ENCODE peak calls at places on chromosomes 12 and 14, in four cellular contexts. Z is H9, D is IMR-90, A is mesenchymal stem cell. X is an unnamed sample.

GRCh38 chr12:21527451-21528180 is 1.5 kb downstream of the SPX start:
- DNase-seq in Z (peak; percentile 84), D (peak; percentile 18), A (peak; percentile 62), X (peak; percentile 20)

GRCh38 chr14:44771495-44771894 is 190.3 kb downstream of the KLHL28 start:
- DNase-seq in Z (no peak), D (no peak), A (no peak), X (peak; percentile 89)

GRCh38 chr12:82361461-82361915 is 3.2 kb downstream of the METTL25 start:
- DNase-seq in Z (peak; percentile 42), D (no peak), A (no peak), X (no peak)

GRCh38 chr12:5861426-5861825 is 83.6 kb downstream of the ANO2 start:
- DNase-seq in Z (no peak), D (no peak), A (no peak), X (no peak)

GRCh38 chr12:94603434-94604068 is 46.8 kb downstream of the TMCC3 start:
- DNase-seq in Z (no peak), D (no peak), A (no peak), X (peak; percentile 18)

GRCh38 chr14:30375280-30375892 is 183.6 kb upstream of the G2E3 start:
- DNase-seq in Z (peak; percentile 70), D (peak; percentile 47), A (peak; percentile 49), X (peak; percentile 75)

GRCh38 chr12:54521291-54522062 is 23.9 kb downstream of the NCKAP1L start:
- DNase-seq in Z (no peak), D (no peak), A (no peak), X (no peak)

GRCh38 chr12:10182662-10183061 is 3.8 kb downstream of the TMEM52B start:
- DNase-seq in Z (no peak), D (peak; percentile 92), A (peak; percentile 96), X (peak; percentile 60)

GRCh38 chr12:46664771-46665287 is 161.0 kb downstream of the SLC38A4 start:
- DNase-seq in Z (no peak), D (peak; percentile 96), A (peak; percentile 92), X (peak; percentile 34)

GRCh38 chr12:59861635-59862034 is 265.8 kb downstream of the SLC16A7 start:
- DNase-seq in Z (no peak), D (peak; percentile 28), A (no peak), X (no peak)

GRCh38 chr14:22918519-22918808 is 485 bp downstream of the RBM23 start:
- DNase-seq in Z (no peak), D (no peak), A (no peak), X (no peak)

GRCh38 chr14:24673534-24674203 is 39.7 kb upstream of the GZMB start:
- DNase-seq in Z (no peak), D (no peak), A (no peak), X (no peak)

GRCh38 chr12:52701281-52701680 is 2.0 kb downstream of the KRT77 start:
- DNase-seq in Z (no peak), D (no peak), A (no peak), X (no peak)

GRCh38 chr14:67221248-67221981 is 19.8 kb upstream of the PALS1 start:
- DNase-seq in Z (no peak), D (peak; percentile 80), A (peak; percentile 24), X (peak; percentile 91)

GRCh38 chr14:101716956-101717662 is 44.4 kb upstream of the PPP2R5C start:
- DNase-seq in Z (no peak), D (no peak), A (peak; percentile 49), X (no peak)

GRCh38 chr12:26810330-26810729 is 22.7 kb downstream of the ITPR2 start:
- DNase-seq in Z (peak; percentile 53), D (peak; percentile 87), A (peak; percentile 66), X (peak; percentile 72)

GRCh38 chr12:45725631-45726593 is 3.6 kb upstream of the ARID2 start:
- DNase-seq in Z (no peak), D (peak; percentile 51), A (peak; percentile 68), X (peak; percentile 10)

GRCh38 chr14:98210045-98210678 is 1061.8 kb downstream of the BCL11B start:
- DNase-seq in Z (no peak), D (no peak), A (no peak), X (no peak)

GRCh38 chr12:39272934-39273770 is 169.8 kb downstream of the KIF21A start:
- DNase-seq in Z (no peak), D (peak; percentile 3), A (peak; percentile 72), X (peak; percentile 28)

GRCh38 chr12:31235868-31236395 is 90.0 kb downstream of the SINHCAF start:
- DNase-seq in Z (no peak), D (no peak), A (no peak), X (no peak)

GRCh38 chr14:90140956-90141316 is 79.1 kb downstream of the KCNK13 start:
- DNase-seq in Z (no peak), D (peak; percentile 71), A (peak; percentile 14), X (no peak)

GRCh38 chr12:75960086-75960910 is 71.3 kb downstream of the PHLDA1 start:
- DNase-seq in Z (peak; percentile 95), D (peak; percentile 18), A (no peak), X (no peak)

GRCh38 chr14:33631021-33631420 is 319.9 kb downstream of the EGLN3 start:
- DNase-seq in Z (no peak), D (no peak), A (no peak), X (peak; percentile 83)

GRCh38 chr12:90045559-90045958 is 336.9 kb upstream of the ATP2B1 start:
- DNase-seq in Z (no peak), D (no peak), A (no peak), X (no peak)

GRCh38 chr14:102606296-102606695 is 13.8 kb downstream of the RCOR1 start:
- DNase-seq in Z (no peak), D (no peak), A (no peak), X (no peak)

GRCh38 chr12:6197996-6198395 is 2.2 kb upstream of the CD9 start:
- DNase-seq in Z (peak; percentile 70), D (no peak), A (no peak), X (peak; percentile 51)

GRCh38 chr12:70227911-70228310 is 15.3 kb upstream of the CNOT2 start:
- DNase-seq in Z (no peak), D (no peak), A (no peak), X (no peak)

GRCh38 chr12:24039113-24039525 is 89.6 kb upstream of the SOX5 start:
- DNase-seq in Z (no peak), D (peak; percentile 97), A (peak; percentile 95), X (no peak)

GRCh38 chr12:87405918-87406317 is 623.3 kb downstream of the C12orf50 start:
- DNase-seq in Z (no peak), D (no peak), A (no peak), X (no peak)

GRCh38 chr14:90288646-90289355 is 32.4 kb downstream of the PSMC1 start:
- DNase-seq in Z (no peak), D (peak; percentile 25), A (no peak), X (no peak)

GRCh38 chr12:51951843-51952722 is 584 bp downstream of the ACVR1B start:
- DNase-seq in Z (peak; percentile 61), D (no peak), A (no peak), X (no peak)

GRCh38 chr14:58947816-58948440 is 240.5 kb upstream of the DAAM1 start:
- DNase-seq in Z (peak; percentile 55), D (no peak), A (peak; percentile 16), X (no peak)

GRCh38 chr12:4975574-4975973 is 65.9 kb downstream of the KCNA1 start:
- DNase-seq in Z (peak; percentile 84), D (no peak), A (no peak), X (no peak)

GRCh38 chr12:75974323-75975273 is 57.0 kb downstream of the PHLDA1 start:
- DNase-seq in Z (no peak), D (no peak), A (no peak), X (peak; percentile 30)

DNA sequence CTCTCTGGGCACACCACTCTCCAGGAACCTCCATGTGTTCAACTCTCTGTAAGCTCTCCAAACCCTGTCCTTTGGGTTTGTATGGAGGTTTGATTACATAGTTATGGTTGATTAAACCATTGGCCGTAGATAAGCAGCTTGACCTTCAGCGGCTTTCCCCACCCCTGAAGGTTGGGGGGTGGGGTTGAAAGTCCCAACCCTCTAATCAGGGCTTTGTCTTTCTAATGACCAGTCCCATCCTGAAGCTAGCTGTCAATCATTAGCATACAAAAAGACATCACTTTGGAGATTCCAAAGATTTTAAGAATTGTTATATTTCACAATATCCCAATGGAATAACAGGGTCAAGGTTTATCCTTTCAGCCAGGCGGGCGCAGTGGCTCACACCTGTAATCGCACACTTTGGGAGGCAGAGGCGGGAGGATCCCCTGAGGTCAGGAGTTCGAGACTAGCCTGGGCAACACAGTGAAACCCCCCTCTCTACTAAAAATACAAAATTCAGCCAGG is 8.4 kb downstream of the FAM186A start:
- DNase-seq in Z (peak; percentile 46), D (no peak), A (no peak), X (peak; percentile 9)
- H4K91ac ChIP-seq in Z (no peak overlapping the region), D (no peak overlapping the region), A (no peak overlapping the region), X (no peak overlapping the region)

GRCh38 chr12:121156365-121156764 is 23.7 kb downstream of the P2RX7 start:
- DNase-seq in Z (no peak), D (no peak), A (no peak), X (no peak)
- H4K91ac ChIP-seq in Z (no peak overlapping the region), D (no peak overlapping the region), A (no peak overlapping the region), X (no peak overlapping the region)

GRCh38 chr14:71123579-71124135 is 216.4 kb downstream of the PCNX1 start:
- DNase-seq in Z (no peak), D (no peak), A (no peak), X (no peak)
- H4K91ac ChIP-seq in Z (no peak overlapping the region), D (no peak overlapping the region), A (no peak overlapping the region), X (no peak overlapping the region)

GRCh38 chr12:56160894-56161667 is 2.9 kb downstream of the MYL6 start:
- DNase-seq in Z (no peak), D (no peak), A (no peak), X (no peak)
- H4K91ac ChIP-seq in Z (no peak overlapping the region), D (no peak overlapping the region), A (no peak overlapping the region), X (no peak overlapping the region)

X was measured in trophoblast cell.